ENCODE peak calls at places on chromosomes 16 and 17, in ten cellular contexts. One of them, this sample, is unnamed.

GRCh38 chr17:7313028-7313889 is 1.9 kb downstream of the GPS2 start:
- DNase-seq in iPS-NIHi11: no peak
- DNase-seq in hypothalamus: no peak
- DNase-seq in MCF 10A: no peak
- DNase-seq in stimulated activated CD8-positive, alpha-beta memory T cell treated with anti-CD3 and anti-CD28 coated beads, Interleukin-4, amount 100 ng/mL, for 4 hours: no peak
- DNase-seq in cardiac muscle cell: no peak
- DNase-seq in endothelial cell: no peak
- DNase-seq in NCI-H146: no peak
- DNase-seq in effector CD4-positive, alpha-beta T cell: no peak
- DNase-seq in T-helper 17 cell: no peak
- DNase-seq in this sample: no peak

GRCh38 chr16:21070564-21070963 is 80.1 kb downstream of the DNAH3 start:
- DNase-seq in hypothalamus: no peak
- DNase-seq in cardiac muscle cell: no peak
- DNase-seq in iPS-NIHi11: no peak
- DNase-seq in T-helper 17 cell: no peak
- DNase-seq in effector CD4-positive, alpha-beta T cell: no peak
- DNase-seq in endothelial cell: no peak
- DNase-seq in MCF 10A: no peak
- DNase-seq in stimulated activated CD8-positive, alpha-beta memory T cell treated with anti-CD3 and anti-CD28 coated beads, Interleukin-4, amount 100 ng/mL, for 4 hours: no peak
- DNase-seq in NCI-H146: no peak
- DNase-seq in this sample: no peak

GRCh38 chr16:22685162-22685830 is 128.7 kb upstream of the HS3ST2 start:
- DNase-seq in T-helper 17 cell: no peak
- DNase-seq in effector CD4-positive, alpha-beta T cell: no peak
- DNase-seq in cardiac muscle cell: no peak
- DNase-seq in stimulated activated CD8-positive, alpha-beta memory T cell treated with anti-CD3 and anti-CD28 coated beads, Interleukin-4, amount 100 ng/mL, for 4 hours: no peak
- DNase-seq in NCI-H146: no peak
- DNase-seq in endothelial cell: no peak
- DNase-seq in MCF 10A: no peak
- DNase-seq in iPS-NIHi11: no peak
- DNase-seq in hypothalamus: no peak
- DNase-seq in this sample: no peak

GRCh38 chr17:8668181-8668740 is 37.7 kb upstream of the MYH10 start:
- DNase-seq in endothelial cell: no peak
- DNase-seq in T-helper 17 cell: no peak
- DNase-seq in NCI-H146: no peak
- DNase-seq in cardiac muscle cell: no peak
- DNase-seq in stimulated activated CD8-positive, alpha-beta memory T cell treated with anti-CD3 and anti-CD28 coated beads, Interleukin-4, amount 100 ng/mL, for 4 hours: no peak
- DNase-seq in MCF 10A: no peak
- DNase-seq in hypothalamus: no peak
- DNase-seq in iPS-NIHi11: no peak
- DNase-seq in effector CD4-positive, alpha-beta T cell: no peak
- DNase-seq in this sample: no peak

GRCh38 chr16:74677868-74678267 is 11.2 kb upstream of the RFWD3 start:
- DNase-seq in iPS-NIHi11: no peak
- DNase-seq in NCI-H146: no peak
- DNase-seq in endothelial cell: no peak
- DNase-seq in T-helper 17 cell: no peak
- DNase-seq in MCF 10A: no peak
- DNase-seq in stimulated activated CD8-positive, alpha-beta memory T cell treated with anti-CD3 and anti-CD28 coated beads, Interleukin-4, amount 100 ng/mL, for 4 hours: no peak
- DNase-seq in hypothalamus: no peak
- DNase-seq in cardiac muscle cell: no peak
- DNase-seq in effector CD4-positive, alpha-beta T cell: no peak
- DNase-seq in this sample: peak; percentile 19

GRCh38 chr16:47392114-47392513 is 68.7 kb downstream of the ITFG1 start:
- DNase-seq in MCF 10A: no peak
- DNase-seq in effector CD4-positive, alpha-beta T cell: no peak
- DNase-seq in stimulated activated CD8-positive, alpha-beta memory T cell treated with anti-CD3 and anti-CD28 coated beads, Interleukin-4, amount 100 ng/mL, for 4 hours: no peak
- DNase-seq in NCI-H146: no peak
- DNase-seq in T-helper 17 cell: no peak
- DNase-seq in iPS-NIHi11: no peak
- DNase-seq in endothelial cell: no peak
- DNase-seq in cardiac muscle cell: no peak
- DNase-seq in hypothalamus: no peak
- DNase-seq in this sample: no peak

GRCh38 chr17:13594310-13594709 is 7.4 kb downstream of the HS3ST3A1 start:
- DNase-seq in NCI-H146: no peak
- DNase-seq in hypothalamus: no peak
- DNase-seq in T-helper 17 cell: no peak
- DNase-seq in stimulated activated CD8-positive, alpha-beta memory T cell treated with anti-CD3 and anti-CD28 coated beads, Interleukin-4, amount 100 ng/mL, for 4 hours: no peak
- DNase-seq in MCF 10A: no peak
- DNase-seq in iPS-NIHi11: no peak
- DNase-seq in effector CD4-positive, alpha-beta T cell: no peak
- DNase-seq in endothelial cell: no peak
- DNase-seq in cardiac muscle cell: no peak
- DNase-seq in this sample: no peak

GRCh38 chr16:48235556-48236136 is 8.5 kb upstream of the LONP2 start:
- DNase-seq in endothelial cell: no peak
- DNase-seq in stimulated activated CD8-positive, alpha-beta memory T cell treated with anti-CD3 and anti-CD28 coated beads, Interleukin-4, amount 100 ng/mL, for 4 hours: no peak
- DNase-seq in NCI-H146: no peak
- DNase-seq in iPS-NIHi11: no peak
- DNase-seq in MCF 10A: no peak
- DNase-seq in effector CD4-positive, alpha-beta T cell: no peak
- DNase-seq in cardiac muscle cell: no peak
- DNase-seq in hypothalamus: no peak
- DNase-seq in T-helper 17 cell: no peak
- DNase-seq in this sample: no peak

GRCh38 chr17:78991906-78992532 is 12.3 kb upstream of the LGALS3BP start:
- DNase-seq in MCF 10A: no peak
- DNase-seq in T-helper 17 cell: no peak
- DNase-seq in hypothalamus: no peak
- DNase-seq in stimulated activated CD8-positive, alpha-beta memory T cell treated with anti-CD3 and anti-CD28 coated beads, Interleukin-4, amount 100 ng/mL, for 4 hours: no peak
- DNase-seq in endothelial cell: no peak
- DNase-seq in cardiac muscle cell: no peak
- DNase-seq in NCI-H146: no peak
- DNase-seq in iPS-NIHi11: peak; percentile 4
- DNase-seq in effector CD4-positive, alpha-beta T cell: no peak
- DNase-seq in this sample: no peak

GRCh38 chr17:14205992-14206461 is 30.6 kb downstream of the CDRT15 start:
- DNase-seq in MCF 10A: peak; percentile 98
- DNase-seq in T-helper 17 cell: no peak
- DNase-seq in cardiac muscle cell: no peak
- DNase-seq in hypothalamus: no peak
- DNase-seq in NCI-H146: no peak
- DNase-seq in iPS-NIHi11: no peak
- DNase-seq in effector CD4-positive, alpha-beta T cell: peak; percentile 53
- DNase-seq in stimulated activated CD8-positive, alpha-beta memory T cell treated with anti-CD3 and anti-CD28 coated beads, Interleukin-4, amount 100 ng/mL, for 4 hours: peak; percentile 38
- DNase-seq in endothelial cell: no peak
- DNase-seq in this sample: no peak